ENCODE peak calls at places on chromosomes 2 and 18, in six cellular contexts. X is right cardiac atrium, I is NCI-H2081 treated with DMSO at 0.1 percent for 48 hours, W is GM10248, G is naive B cell, A is sciatic nerve. S is an unnamed sample.

GRCh38 chr2:227759411-227760113 is 13.9 kb downstream of the SCYGR8 start:
- DNase-seq in I (no peak), G (no peak), W (no peak), X (no peak), A (no peak), S (no peak)

GRCh38 chr2:100852999-100853908 is 33.3 kb downstream of the NPAS2 start:
- DNase-seq in G (no peak), W (no peak), A (no peak), I (no peak), X (no peak), S (no peak)

GRCh38 chr2:11923935-11924334 is 177.5 kb downstream of the LPIN1 start:
- DNase-seq in W (no peak), A (no peak), X (no peak), I (no peak), G (no peak), S (no peak)

GRCh38 chr2:100236166-100236565 is 86.1 kb downstream of the LONRF2 start:
- DNase-seq in A (no peak), X (no peak), W (no peak), G (no peak), I (no peak), S (no peak)

GRCh38 chr2:136025057-136025973 is 39.9 kb upstream of the DARS1 start:
- DNase-seq in A (peak; percentile 70), G (peak; percentile 36), I (no peak), X (peak; percentile 79), W (peak; percentile 73), S (peak; percentile 87)

GRCh38 chr2:172865422-172865821 is 129.8 kb downstream of the RAPGEF4 start:
- DNase-seq in I (no peak), X (no peak), G (no peak), A (no peak), W (no peak), S (no peak)

GRCh38 chr2:74552914-74553811 is 579 bp downstream of the LOXL3 start:
- DNase-seq in W (peak; percentile 61), I (no peak), A (no peak), G (no peak), X (peak; percentile 47), S (no peak)

GRCh38 chr2:25215948-25216679 is 47.7 kb upstream of the POMC start:
- DNase-seq in G (peak; percentile 90), A (peak; percentile 90), X (peak; percentile 90), W (peak; percentile 88), I (no peak), S (no peak)

GRCh38 chr18:78506031-78506461 is 473.6 kb upstream of the SALL3 start:
- DNase-seq in A (peak; percentile 74), G (no peak), I (no peak), X (no peak), W (no peak), S (no peak)